ENCODE peak calls at places on chromosomes 11 and 22, in eight cellular contexts. C is substantia nigra, Q is NCI-H1105 treated with DMSO at 0.1 percent for 48 hours, T is omental fat pad, I is SW 1271, S is nephron progenitor cell, R is neural crest cell, B is HAP-1. A is an unnamed sample.

GRCh38 chr11:57680552-57680874 is 12.6 kb downstream of the ZDHHC5 start:
- DNase-seq in C (no peak), Q (no peak), T (no peak), I (no peak), S (no peak), R (no peak), B (no peak), A (no peak)

GRCh38 chr22:36384766-36385400 is 2.9 kb downstream of the MYH9 start:
- DNase-seq in C (no peak), Q (no peak), T (no peak), I (no peak), S (peak), R (peak), B (no peak), A (peak)

GRCh38 chr22:38029901-38030300 is 27.3 kb upstream of the PICK1 start:
- DNase-seq in C (no peak), Q (no peak), T (no peak), I (no peak), S (no peak), R (no peak), B (no peak), A (no peak)

GRCh38 chr22:19042285-19043110 is 79.7 kb downstream of the DGCR2 start:
- DNase-seq in C (no peak), Q (no peak), T (no peak), I (no peak), S (no peak), R (no peak), B (no peak), A (no peak)

GRCh38 chr22:23520875-23521441 is 59.1 kb downstream of the IGLL1 start:
- DNase-seq in C (no peak), Q (no peak), T (no peak), I (no peak), S (peak), R (peak), B (no peak), A (no peak)

GRCh38 chr11:117824571-117825537 is at the start of gene FXYD2:
- DNase-seq in C (no peak), Q (no peak), T (peak), I (no peak), S (no peak), R (no peak), B (no peak), A (no peak)

GRCh38 chr11:1881442-1882264 is 10.0 kb downstream of the PRR33 start:
- DNase-seq in C (no peak), Q (no peak), T (no peak), I (no peak), S (no peak), R (no peak), B (no peak), A (no peak)

GRCh38 chr22:27715078-27715477 is 86.5 kb downstream of the MN1 start:
- DNase-seq in C (peak), Q (peak), T (no peak), I (no peak), S (no peak), R (no peak), B (no peak), A (no peak)

GRCh38 chr11:114617157-114618124 is 21.9 kb upstream of the NXPE4 start:
- DNase-seq in C (no peak), Q (no peak), T (no peak), I (no peak), S (no peak), R (no peak), B (no peak), A (no peak)

GRCh38 chr11:68312117-68312779 is at the start of gene LRP5:
- DNase-seq in C (no peak), Q (no peak), T (no peak), I (no peak), S (peak), R (no peak), B (peak), A (no peak)

GRCh38 chr11:104061851-104062521 is 25.5 kb downstream of the DDI1 start:
- DNase-seq in C (no peak), Q (no peak), T (no peak), I (no peak), S (no peak), R (no peak), B (no peak), A (no peak)

GRCh38 chr11:22633354-22633902 is 7.8 kb upstream of the FANCF start:
- DNase-seq in C (no peak), Q (no peak), T (no peak), I (no peak), S (no peak), R (no peak), B (no peak), A (peak)

GRCh38 chr11:111531156-111531555 is 9.4 kb upstream of the LAYN start:
- DNase-seq in C (no peak), Q (no peak), T (no peak), I (no peak), S (no peak), R (no peak), B (peak), A (no peak)

GRCh38 chr11:74288161-74288560 is 23.3 kb downstream of the P4HA3 start:
- DNase-seq in C (no peak), Q (no peak), T (no peak), I (peak), S (no peak), R (no peak), B (no peak), A (no peak)

GRCh38 chr11:73218830-73219215 is 742 bp downstream of the P2RY2 start:
- DNase-seq in C (no peak), Q (no peak), T (no peak), I (no peak), S (no peak), R (no peak), B (no peak), A (no peak)

GRCh38 chr11:132472411-132473205 is 1059.7 kb downstream of the OPCML start:
- DNase-seq in C (no peak), Q (no peak), T (no peak), I (no peak), S (no peak), R (no peak), B (no peak), A (no peak)

GRCh38 chr11:65429724-65430405 is 7.3 kb downstream of the NEAT1 start:
- DNase-seq in C (no peak), Q (no peak), T (no peak), I (peak), S (no peak), R (no peak), B (no peak), A (no peak)

GRCh38 chr22:41931701-41932269 is 5.2 kb upstream of the TNFRSF13C start:
- DNase-seq in C (no peak), Q (no peak), T (no peak), I (no peak), S (no peak), R (no peak), B (no peak), A (no peak)

GRCh38 chr11:126523441-126523840 is 168.0 kb downstream of the ST3GAL4 start:
- DNase-seq in C (no peak), Q (no peak), T (no peak), I (no peak), S (no peak), R (no peak), B (no peak), A (no peak)

GRCh38 chr22:25351631-25352293 is 132.3 kb downstream of the CRYBB2 start:
- DNase-seq in C (no peak), Q (no peak), T (no peak), I (no peak), S (no peak), R (no peak), B (no peak), A (no peak)

GRCh38 chr11:121321614-121322243 is 29.2 kb downstream of the SC5D start:
- DNase-seq in C (no peak), Q (peak), T (no peak), I (no peak), S (no peak), R (no peak), B (no peak), A (peak)

GRCh38 chr11:109971184-109971523 is 122.0 kb upstream of the ZC3H12C start:
- DNase-seq in C (no peak), Q (peak), T (no peak), I (no peak), S (no peak), R (no peak), B (no peak), A (no peak)

GRCh38 chr11:128506999-128507591 is 80.3 kb downstream of the ETS1 start:
- DNase-seq in C (no peak), Q (no peak), T (peak), I (no peak), S (peak), R (no peak), B (peak), A (peak)

GRCh38 chr11:120217941-120218694 is 7.3 kb downstream of the OAF start:
- DNase-seq in C (peak), Q (no peak), T (no peak), I (no peak), S (no peak), R (peak), B (no peak), A (no peak)

GRCh38 chr11:123231263-123231662 is 36.2 kb upstream of the CLMP start:
- DNase-seq in C (no peak), Q (no peak), T (no peak), I (no peak), S (no peak), R (no peak), B (no peak), A (peak)

GRCh38 chr11:40252236-40252635 is 1207.2 kb downstream of the LRRC4C start:
- DNase-seq in C (no peak), Q (no peak), T (no peak), I (no peak), S (no peak), R (no peak), B (no peak), A (no peak)

GRCh38 chr22:19848298-19849224 is 6.1 kb downstream of the GNB1L start:
- DNase-seq in C (no peak), Q (no peak), T (no peak), I (no peak), S (no peak), R (no peak), B (no peak), A (no peak)

GRCh38 chr11:108669261-108669660 is 4.4 kb downstream of the DDX10 start:
- DNase-seq in C (no peak), Q (no peak), T (no peak), I (no peak), S (no peak), R (no peak), B (no peak), A (peak)

GRCh38 chr11:121829159-121829643 is 286.8 kb downstream of the BLID start:
- DNase-seq in C (no peak), Q (no peak), T (no peak), I (peak), S (no peak), R (no peak), B (no peak), A (no peak)

GRCh38 chr11:128297805-128298204 is 289.6 kb downstream of the ETS1 start:
- DNase-seq in C (no peak), Q (no peak), T (no peak), I (no peak), S (no peak), R (no peak), B (no peak), A (no peak)

GRCh38 chr11:46918087-46918751 is at the start of gene LRP4:
- DNase-seq in C (no peak), Q (no peak), T (no peak), I (no peak), S (peak), R (peak), B (peak), A (peak)

GRCh38 chr11:85187992-85188391 is 439.2 kb downstream of the DLG2 start:
- DNase-seq in C (no peak), Q (no peak), T (no peak), I (no peak), S (no peak), R (no peak), B (no peak), A (no peak)

GRCh38 chr11:12941671-12942070 is 67.4 kb upstream of the RASSF10 start:
- DNase-seq in C (no peak), Q (no peak), T (no peak), I (no peak), S (no peak), R (no peak), B (no peak), A (no peak)

GRCh38 chr11:115677190-115677589 is 173.0 kb upstream of the CADM1 start:
- DNase-seq in C (no peak), Q (no peak), T (no peak), I (no peak), S (no peak), R (no peak), B (no peak), A (no peak)

GRCh38 chr11:693887-694562 is 997 bp downstream of the DEAF1 start:
- DNase-seq in C (no peak), Q (peak), T (no peak), I (no peak), S (no peak), R (no peak), B (no peak), A (no peak)

GRCh38 chr11:79244175-79244804 is 196.5 kb downstream of the TENM4 start:
- DNase-seq in C (no peak), Q (no peak), T (no peak), I (no peak), S (no peak), R (no peak), B (no peak), A (no peak)